ENCODE peak calls at places on chromosomes 3 and 15, in eight cellular contexts. E, N, Z, M, J, L, B and G are unnamed samples.

GRCh38 chr3:127796751-127797150 is 25.6 kb downstream of the MGLL start:
- DNase-seq in B (no peak), L (no peak), E (no peak), Z (no peak), J (no peak), N (no peak), M (no peak), G (no peak)

GRCh38 chr15:42165081-42165480 is 8.6 kb upstream of the PLA2G4F start:
- DNase-seq in L (no peak), B (no peak), M (no peak), J (peak), E (no peak), Z (no peak), N (peak), G (peak)

GRCh38 chr15:57220220-57220619 is 156.1 kb upstream of the CGNL1 start:
- DNase-seq in B (no peak), J (peak), N (peak), L (no peak), E (no peak), M (peak), Z (no peak), G (no peak)

GRCh38 chr15:49877871-49878511 is 241.0 kb downstream of the ATP8B4 start:
- DNase-seq in L (peak), B (no peak), Z (no peak), E (no peak), N (peak), M (no peak), J (peak), G (no peak)

GRCh38 chr3:10233988-10234387 is 14.3 kb upstream of the TATDN2 start:
- DNase-seq in B (no peak), L (no peak), E (no peak), J (no peak), Z (no peak), N (no peak), M (no peak), G (no peak)

GRCh38 chr15:96115642-96116041 is 214.9 kb upstream of the NR2F2 start:
- DNase-seq in Z (no peak), L (peak), N (peak), J (peak), E (no peak), M (no peak), B (no peak), G (no peak)

GRCh38 chr3:73781536-73781935 is 156.8 kb upstream of the PDZRN3 start:
- DNase-seq in N (no peak), E (no peak), M (no peak), J (no peak), B (no peak), L (no peak), Z (no peak), G (no peak)

GRCh38 chr15:100902436-100903190 is 16.5 kb upstream of the LRRK1 start:
- DNase-seq in M (no peak), Z (peak), E (no peak), L (peak), B (no peak), J (peak), N (peak), G (peak)

GRCh38 chr15:66625531-66625930 is 59.7 kb upstream of the LCTL start:
- DNase-seq in M (peak), L (no peak), E (no peak), J (no peak), N (no peak), Z (no peak), B (no peak), G (no peak)

GRCh38 chr3:134407247-134407640 is 33.0 kb upstream of the AMOTL2 start:
- DNase-seq in M (no peak), Z (no peak), N (no peak), B (no peak), E (peak), J (no peak), L (no peak), G (no peak)

GRCh38 chr3:175260145-175260794 is 401.1 kb downstream of the NAALADL2 start:
- DNase-seq in L (peak), B (no peak), N (peak), E (no peak), M (no peak), J (peak), Z (no peak), G (no peak)

GRCh38 chr3:27345493-27345892 is 23.7 kb downstream of the NEK10 start:
- DNase-seq in M (peak), J (no peak), Z (peak), L (no peak), B (no peak), E (no peak), N (no peak), G (peak)

GRCh38 chr3:169286992-169287391 is 376.5 kb downstream of the MECOM start:
- DNase-seq in N (no peak), E (no peak), M (no peak), J (no peak), B (no peak), Z (peak), L (no peak), G (no peak)

GRCh38 chr3:183907176-183907575 is 22.5 kb upstream of the PARL start:
- DNase-seq in E (no peak), B (no peak), N (no peak), L (no peak), Z (no peak), M (no peak), J (no peak), G (no peak)